ENCODE peak calls at places on chromosomes 3 and 15, in six cellular contexts. R, Z, O, T, N and D are unnamed samples.

GRCh38 chr15:37837276-37837675 is 97.2 kb upstream of the TMCO5A start:
- DNase-seq in R (no peak), Z (peak), O (no peak), T (no peak), N (no peak), D (no peak)

GRCh38 chr15:59335197-59335786 is 37.4 kb downstream of the MYO1E start:
- DNase-seq in R (no peak), Z (no peak), O (no peak), T (no peak), N (no peak), D (no peak)

GRCh38 chr3:15858547-15859506 is 61.0 kb upstream of the ANKRD28 start:
- DNase-seq in R (no peak), Z (peak), O (peak), T (peak), N (peak), D (no peak)

GRCh38 chr15:77634266-77634962 is 1.7 kb upstream of the LINGO1 start:
- DNase-seq in R (no peak), Z (peak), O (peak), T (peak), N (no peak), D (no peak)

GRCh38 chr15:68271854-68272471 is 5.6 kb upstream of the FEM1B start:
- DNase-seq in R (no peak), Z (peak), O (no peak), T (no peak), N (peak), D (no peak)

GRCh38 chr3:195100903-195101591 is 169.9 kb downstream of the XXYLT1 start:
- DNase-seq in R (no peak), Z (peak), O (no peak), T (peak), N (no peak), D (peak)

GRCh38 chr3:11238880-11239279 is 33.3 kb upstream of the ATG7 start:
- DNase-seq in R (no peak), Z (peak), O (no peak), T (no peak), N (no peak), D (no peak)

GRCh38 chr3:57952208-57952631 is 56.0 kb upstream of the FLNB start:
- DNase-seq in R (no peak), Z (peak), O (no peak), T (no peak), N (no peak), D (peak)

GRCh38 chr3:13235079-13235478 is 161.8 kb upstream of the IQSEC1 start:
- DNase-seq in R (no peak), Z (no peak), O (no peak), T (peak), N (no peak), D (no peak)

GRCh38 chr3:185153861-185154629 is 1.2 kb upstream of the C3orf70 start:
- DNase-seq in R (no peak), Z (no peak), O (no peak), T (peak), N (no peak), D (no peak)

GRCh38 chr3:30098206-30098605 is 508.2 kb upstream of the TGFBR2 start:
- DNase-seq in R (no peak), Z (peak), O (no peak), T (no peak), N (no peak), D (no peak)

GRCh38 chr3:133276594-133276993 is 123.3 kb upstream of the BFSP2 start:
- DNase-seq in R (no peak), Z (no peak), O (no peak), T (no peak), N (no peak), D (no peak)

GRCh38 chr3:126101521-126101982 is 17.6 kb upstream of the SLC41A3 start:
- DNase-seq in R (no peak), Z (no peak), O (no peak), T (no peak), N (no peak), D (no peak)

GRCh38 chr3:45736707-45737106 is 47.5 kb downstream of the SACM1L start:
- DNase-seq in R (no peak), Z (no peak), O (no peak), T (no peak), N (no peak), D (no peak)

GRCh38 chr3:14141144-14141543 is 16.3 kb downstream of the TMEM43 start:
- DNase-seq in R (no peak), Z (peak), O (no peak), T (no peak), N (no peak), D (no peak)

GRCh38 chr15:56496635-56497034 is 31.7 kb upstream of the MNS1 start:
- DNase-seq in R (no peak), Z (peak), O (peak), T (peak), N (peak), D (peak)

GRCh38 chr3:11271986-11272904 is at the start of gene ATG7:
- DNase-seq in R (peak), Z (peak), O (peak), T (peak), N (peak), D (peak)

GRCh38 chr3:33883538-33884203 is 85.2 kb downstream of the PDCD6IP start:
- DNase-seq in R (no peak), Z (peak), O (peak), T (peak), N (no peak), D (no peak)

GRCh38 chr3:23873941-23874340 is 42.8 kb downstream of the NKIRAS1 start:
- DNase-seq in R (no peak), Z (no peak), O (no peak), T (no peak), N (no peak), D (no peak)

GRCh38 chr15:22844421-22845288 is 6.2 kb downstream of the NIPA2 start:
- DNase-seq in R (no peak), Z (no peak), O (no peak), T (no peak), N (no peak), D (no peak)

GRCh38 chr3:38171622-38172021 is 6.3 kb downstream of the OXSR1 start:
- DNase-seq in R (no peak), Z (no peak), O (no peak), T (no peak), N (no peak), D (no peak)

GRCh38 chr3:14524920-14525660 is 15.1 kb downstream of the GRIP2 start:
- DNase-seq in R (no peak), Z (no peak), O (no peak), T (no peak), N (no peak), D (peak)

GRCh38 chr3:188274249-188274915 is 120.4 kb downstream of the LPP start:
- DNase-seq in R (no peak), Z (peak), O (no peak), T (no peak), N (no peak), D (no peak)

GRCh38 chr3:119600732-119601131 is 3.0 kb downstream of the PLA1A start:
- DNase-seq in R (no peak), Z (peak), O (no peak), T (no peak), N (no peak), D (no peak)

GRCh38 chr15:74422723-74423442 is 10.9 kb downstream of the SEMA7A start:
- DNase-seq in R (peak), Z (peak), O (no peak), T (peak), N (no peak), D (no peak)

GRCh38 chr3:43540625-43541024 is 81.2 kb downstream of the ANO10 start:
- DNase-seq in R (no peak), Z (peak), O (no peak), T (no peak), N (no peak), D (no peak)

GRCh38 chr15:59355730-59356129 is 16.9 kb downstream of the MYO1E start:
- DNase-seq in R (no peak), Z (no peak), O (no peak), T (no peak), N (no peak), D (no peak)

GRCh38 chr3:197023241-197023997 is 6.2 kb downstream of the MELTF start:
- DNase-seq in R (no peak), Z (no peak), O (no peak), T (peak), N (no peak), D (no peak)

GRCh38 chr3:64214002-64214696 is 11.1 kb downstream of the PRICKLE2 start:
- DNase-seq in R (no peak), Z (peak), O (no peak), T (no peak), N (no peak), D (peak)

GRCh38 chr3:168003911-168004310 is 91.8 kb downstream of the GOLIM4 start:
- DNase-seq in R (no peak), Z (no peak), O (no peak), T (no peak), N (no peak), D (no peak)

GRCh38 chr3:190585771-190586630 is 72.1 kb downstream of the IL1RAP start:
- DNase-seq in R (no peak), Z (peak), O (no peak), T (no peak), N (no peak), D (peak)

GRCh38 chr15:82999905-83000671 is 11.4 kb downstream of the C15orf40 start:
- DNase-seq in R (no peak), Z (peak), O (peak), T (peak), N (no peak), D (no peak)

GRCh38 chr3:61955483-61955882 is 394.1 kb downstream of the PTPRG start:
- DNase-seq in R (no peak), Z (no peak), O (no peak), T (no peak), N (no peak), D (no peak)

GRCh38 chr3:56921573-56922571 is 120.1 kb upstream of the ARHGEF3 start:
- DNase-seq in R (no peak), Z (no peak), O (no peak), T (no peak), N (no peak), D (no peak)

GRCh38 chr3:40299721-40300335 is 9.7 kb upstream of the EIF1B start:
- DNase-seq in R (no peak), Z (peak), O (no peak), T (no peak), N (no peak), D (no peak)

GRCh38 chr3:100737334-100737733 is 28.0 kb downstream of the TFG start:
- DNase-seq in R (no peak), Z (peak), O (no peak), T (no peak), N (no peak), D (no peak)

GRCh38 chr3:188153498-188153948 is 434 bp upstream of the LPP start:
- DNase-seq in R (peak), Z (peak), O (no peak), T (no peak), N (peak), D (peak)